ENCODE peak calls at places on chromosomes 4 and X, in six cellular contexts. One of them, this sample, is unnamed.
A peak's percentile ranks its signal among the peaks of the same experiment; 100 is the strongest.

GRCh38 chr4:153485860-153486259 is 19.7 kb downstream of the TMEM131L start:
- DNase-seq in OCI-M1: no peak
- DNase-seq in aorta: no peak
- DNase-seq in NCI-H2029 treated with DMSO at 0.1 percent for 48 hours: no peak
- DNase-seq in left colon: no peak
- DNase-seq in naive thymus-derived CD8-positive, alpha-beta T cell: no peak
- DNase-seq in this sample: no peak

GRCh38 chr4:64880557-64880956 is 471.3 kb upstream of the TECRL start:
- DNase-seq in OCI-M1: no peak
- DNase-seq in aorta: no peak
- DNase-seq in NCI-H2029 treated with DMSO at 0.1 percent for 48 hours: no peak
- DNase-seq in left colon: no peak
- DNase-seq in naive thymus-derived CD8-positive, alpha-beta T cell: no peak
- DNase-seq in this sample: no peak

GRCh38 chr4:59374416-59374815 is 1825.7 kb upstream of the ADGRL3 start:
- DNase-seq in OCI-M1: no peak
- DNase-seq in aorta: no peak
- DNase-seq in NCI-H2029 treated with DMSO at 0.1 percent for 48 hours: no peak
- DNase-seq in left colon: no peak
- DNase-seq in naive thymus-derived CD8-positive, alpha-beta T cell: no peak
- DNase-seq in this sample: no peak

GRCh38 chr4:162920649-162921048 is 246.0 kb downstream of the NAF1 start:
- DNase-seq in OCI-M1: no peak
- DNase-seq in aorta: no peak
- DNase-seq in NCI-H2029 treated with DMSO at 0.1 percent for 48 hours: no peak
- DNase-seq in left colon: no peak
- DNase-seq in naive thymus-derived CD8-positive, alpha-beta T cell: no peak
- DNase-seq in this sample: no peak

GRCh38 chr4:54677853-54678650 is 20.3 kb downstream of the KIT start:
- DNase-seq in OCI-M1: no peak
- DNase-seq in aorta: no peak
- DNase-seq in NCI-H2029 treated with DMSO at 0.1 percent for 48 hours: no peak
- DNase-seq in left colon: no peak
- DNase-seq in naive thymus-derived CD8-positive, alpha-beta T cell: no peak
- DNase-seq in this sample: no peak

GRCh38 chr4:153211986-153212720 is 7.9 kb downstream of the TRIM2 start:
- DNase-seq in OCI-M1: peak; percentile 27
- DNase-seq in aorta: no peak
- DNase-seq in NCI-H2029 treated with DMSO at 0.1 percent for 48 hours: no peak
- DNase-seq in left colon: no peak
- DNase-seq in naive thymus-derived CD8-positive, alpha-beta T cell: no peak
- DNase-seq in this sample: no peak

GRCh38 chr4:40202474-40202873 is 5.6 kb downstream of the RHOH start:
- DNase-seq in OCI-M1: peak; percentile 35
- DNase-seq in aorta: no peak
- DNase-seq in NCI-H2029 treated with DMSO at 0.1 percent for 48 hours: no peak
- DNase-seq in left colon: no peak
- DNase-seq in naive thymus-derived CD8-positive, alpha-beta T cell: peak; percentile 25
- DNase-seq in this sample: no peak

GRCh38 chr4:156293657-156294297 is 340.1 kb upstream of the CTSO start:
- DNase-seq in OCI-M1: peak; percentile 89
- DNase-seq in aorta: no peak
- DNase-seq in NCI-H2029 treated with DMSO at 0.1 percent for 48 hours: no peak
- DNase-seq in left colon: no peak
- DNase-seq in naive thymus-derived CD8-positive, alpha-beta T cell: no peak
- DNase-seq in this sample: no peak

GRCh38 chr4:111400736-111401135 is 744.5 kb upstream of the FAM241A start:
- DNase-seq in OCI-M1: no peak
- DNase-seq in aorta: no peak
- DNase-seq in NCI-H2029 treated with DMSO at 0.1 percent for 48 hours: no peak
- DNase-seq in left colon: no peak
- DNase-seq in naive thymus-derived CD8-positive, alpha-beta T cell: no peak
- DNase-seq in this sample: no peak

GRCh38 chrX:49271341-49271740 is 1.7 kb downstream of the PPP1R3F start:
- DNase-seq in OCI-M1: no peak
- DNase-seq in aorta: peak; percentile 12
- DNase-seq in NCI-H2029 treated with DMSO at 0.1 percent for 48 hours: no peak
- DNase-seq in left colon: no peak
- DNase-seq in naive thymus-derived CD8-positive, alpha-beta T cell: no peak
- DNase-seq in this sample: no peak

GRCh38 chrX:884091-884490 is 253.5 kb downstream of the SHOX start:
- DNase-seq in OCI-M1: no peak
- DNase-seq in aorta: no peak
- DNase-seq in NCI-H2029 treated with DMSO at 0.1 percent for 48 hours: no peak
- DNase-seq in left colon: no peak
- DNase-seq in naive thymus-derived CD8-positive, alpha-beta T cell: no peak
- DNase-seq in this sample: no peak

GRCh38 chr4:173883821-173884220 is 353.8 kb upstream of the HAND2 start:
- DNase-seq in OCI-M1: no peak
- DNase-seq in aorta: no peak
- DNase-seq in NCI-H2029 treated with DMSO at 0.1 percent for 48 hours: no peak
- DNase-seq in left colon: no peak
- DNase-seq in naive thymus-derived CD8-positive, alpha-beta T cell: no peak
- DNase-seq in this sample: no peak

GRCh38 chr4:155667538-155668511 is 1.2 kb downstream of the GUCY1A1 start:
- DNase-seq in OCI-M1: peak; percentile 70
- DNase-seq in aorta: peak; percentile 86
- DNase-seq in NCI-H2029 treated with DMSO at 0.1 percent for 48 hours: peak; percentile 14
- DNase-seq in left colon: peak; percentile 29
- DNase-seq in naive thymus-derived CD8-positive, alpha-beta T cell: no peak
- DNase-seq in this sample: peak; percentile 86

GRCh38 chr4:3255611-3256186 is 6.7 kb downstream of the MSANTD1 start:
- DNase-seq in OCI-M1: no peak
- DNase-seq in aorta: peak; percentile 74
- DNase-seq in NCI-H2029 treated with DMSO at 0.1 percent for 48 hours: no peak
- DNase-seq in left colon: no peak
- DNase-seq in naive thymus-derived CD8-positive, alpha-beta T cell: no peak
- DNase-seq in this sample: peak; percentile 18

GRCh38 chrX:1164322-1165288 is 47.8 kb downstream of the CRLF2 start:
- DNase-seq in OCI-M1: no peak
- DNase-seq in aorta: no peak
- DNase-seq in NCI-H2029 treated with DMSO at 0.1 percent for 48 hours: no peak
- DNase-seq in left colon: peak; percentile 12
- DNase-seq in naive thymus-derived CD8-positive, alpha-beta T cell: peak; percentile 52
- DNase-seq in this sample: no peak

GRCh38 chr4:106370214-106370613 is 1.6 kb upstream of the GIMD1 start:
- DNase-seq in OCI-M1: peak; percentile 37
- DNase-seq in aorta: no peak
- DNase-seq in NCI-H2029 treated with DMSO at 0.1 percent for 48 hours: no peak
- DNase-seq in left colon: no peak
- DNase-seq in naive thymus-derived CD8-positive, alpha-beta T cell: no peak
- DNase-seq in this sample: no peak

GRCh38 chrX:119008122-119008744 is 33.8 kb downstream of the LONRF3 start:
- DNase-seq in OCI-M1: peak; percentile 46
- DNase-seq in aorta: no peak
- DNase-seq in NCI-H2029 treated with DMSO at 0.1 percent for 48 hours: no peak
- DNase-seq in left colon: peak; percentile 58
- DNase-seq in naive thymus-derived CD8-positive, alpha-beta T cell: peak; percentile 28
- DNase-seq in this sample: no peak

GRCh38 chr4:33625762-33626161 is 2618.6 kb downstream of the ARAP2 start:
- DNase-seq in OCI-M1: no peak
- DNase-seq in aorta: no peak
- DNase-seq in NCI-H2029 treated with DMSO at 0.1 percent for 48 hours: no peak
- DNase-seq in left colon: no peak
- DNase-seq in naive thymus-derived CD8-positive, alpha-beta T cell: no peak
- DNase-seq in this sample: no peak

GRCh38 chr4:126762651-126763247 is 870.0 kb upstream of the INTU start:
- DNase-seq in OCI-M1: no peak
- DNase-seq in aorta: no peak
- DNase-seq in NCI-H2029 treated with DMSO at 0.1 percent for 48 hours: no peak
- DNase-seq in left colon: no peak
- DNase-seq in naive thymus-derived CD8-positive, alpha-beta T cell: no peak
- DNase-seq in this sample: no peak

GRCh38 chr4:8282134-8282641 is 12.6 kb downstream of the HTRA3 start:
- DNase-seq in OCI-M1: no peak
- DNase-seq in aorta: peak; percentile 66
- DNase-seq in NCI-H2029 treated with DMSO at 0.1 percent for 48 hours: no peak
- DNase-seq in left colon: no peak
- DNase-seq in naive thymus-derived CD8-positive, alpha-beta T cell: no peak
- DNase-seq in this sample: no peak

GRCh38 chr4:118224239-118224829 is 128.5 kb downstream of the PRSS12 start:
- DNase-seq in OCI-M1: peak; percentile 73
- DNase-seq in aorta: no peak
- DNase-seq in NCI-H2029 treated with DMSO at 0.1 percent for 48 hours: peak; percentile 34
- DNase-seq in left colon: no peak
- DNase-seq in naive thymus-derived CD8-positive, alpha-beta T cell: peak; percentile 33
- DNase-seq in this sample: no peak

GRCh38 chrX:44306336-44306735 is 37.1 kb downstream of the EFHC2 start:
- DNase-seq in OCI-M1: no peak
- DNase-seq in aorta: no peak
- DNase-seq in NCI-H2029 treated with DMSO at 0.1 percent for 48 hours: no peak
- DNase-seq in left colon: peak; percentile 19
- DNase-seq in naive thymus-derived CD8-positive, alpha-beta T cell: no peak
- DNase-seq in this sample: no peak

GRCh38 chrX:13277539-13277938 is 42.3 kb downstream of the ATXN3L start:
- DNase-seq in OCI-M1: no peak
- DNase-seq in aorta: no peak
- DNase-seq in NCI-H2029 treated with DMSO at 0.1 percent for 48 hours: no peak
- DNase-seq in left colon: no peak
- DNase-seq in naive thymus-derived CD8-positive, alpha-beta T cell: no peak
- DNase-seq in this sample: no peak

GRCh38 chr4:133095591-133095990 is 53.5 kb upstream of the PCDH10 start:
- DNase-seq in OCI-M1: no peak
- DNase-seq in aorta: no peak
- DNase-seq in NCI-H2029 treated with DMSO at 0.1 percent for 48 hours: no peak
- DNase-seq in left colon: no peak
- DNase-seq in naive thymus-derived CD8-positive, alpha-beta T cell: no peak
- DNase-seq in this sample: no peak

GRCh38 chr4:53576676-53577372 is 14.5 kb downstream of the LNX1 start:
- DNase-seq in OCI-M1: no peak
- DNase-seq in aorta: no peak
- DNase-seq in NCI-H2029 treated with DMSO at 0.1 percent for 48 hours: peak; percentile 62
- DNase-seq in left colon: no peak
- DNase-seq in naive thymus-derived CD8-positive, alpha-beta T cell: no peak
- DNase-seq in this sample: no peak

GRCh38 chr4:7058792-7059191 is 9.1 kb downstream of the GRPEL1 start:
- DNase-seq in OCI-M1: no peak
- DNase-seq in aorta: no peak
- DNase-seq in NCI-H2029 treated with DMSO at 0.1 percent for 48 hours: no peak
- DNase-seq in left colon: no peak
- DNase-seq in naive thymus-derived CD8-positive, alpha-beta T cell: no peak
- DNase-seq in this sample: no peak

GRCh38 chr4:140673729-140674128 is 82.5 kb downstream of the TBC1D9 start:
- DNase-seq in OCI-M1: no peak
- DNase-seq in aorta: no peak
- DNase-seq in NCI-H2029 treated with DMSO at 0.1 percent for 48 hours: no peak
- DNase-seq in left colon: no peak
- DNase-seq in naive thymus-derived CD8-positive, alpha-beta T cell: no peak
- DNase-seq in this sample: no peak

GRCh38 chr4:159434496-159435241 is 331.8 kb downstream of the RAPGEF2 start:
- DNase-seq in OCI-M1: no peak
- DNase-seq in aorta: no peak
- DNase-seq in NCI-H2029 treated with DMSO at 0.1 percent for 48 hours: no peak
- DNase-seq in left colon: no peak
- DNase-seq in naive thymus-derived CD8-positive, alpha-beta T cell: no peak
- DNase-seq in this sample: no peak

GRCh38 chr4:10983274-10983673 is 298.7 kb upstream of the CLNK start:
- DNase-seq in OCI-M1: no peak
- DNase-seq in aorta: no peak
- DNase-seq in NCI-H2029 treated with DMSO at 0.1 percent for 48 hours: no peak
- DNase-seq in left colon: peak; percentile 10
- DNase-seq in naive thymus-derived CD8-positive, alpha-beta T cell: no peak
- DNase-seq in this sample: no peak

GRCh38 chrX:66760648-66761047 is 121.8 kb upstream of the EDA2R start:
- DNase-seq in OCI-M1: peak; percentile 21
- DNase-seq in aorta: no peak
- DNase-seq in NCI-H2029 treated with DMSO at 0.1 percent for 48 hours: no peak
- DNase-seq in left colon: no peak
- DNase-seq in naive thymus-derived CD8-positive, alpha-beta T cell: no peak
- DNase-seq in this sample: no peak

GRCh38 chrX:21926527-21927278 is 13.8 kb upstream of the SMS start:
- DNase-seq in OCI-M1: peak; percentile 40
- DNase-seq in aorta: no peak
- DNase-seq in NCI-H2029 treated with DMSO at 0.1 percent for 48 hours: no peak
- DNase-seq in left colon: no peak
- DNase-seq in naive thymus-derived CD8-positive, alpha-beta T cell: no peak
- DNase-seq in this sample: no peak

GRCh38 chrX:150984164-150984824 is 1.2 kb downstream of the HMGB3 start:
- DNase-seq in OCI-M1: no peak
- DNase-seq in aorta: no peak
- DNase-seq in NCI-H2029 treated with DMSO at 0.1 percent for 48 hours: no peak
- DNase-seq in left colon: peak; percentile 17
- DNase-seq in naive thymus-derived CD8-positive, alpha-beta T cell: peak; percentile 9
- DNase-seq in this sample: peak; percentile 67

GRCh38 chr4:3305610-3306371 is 13.0 kb downstream of the RGS12 start:
- DNase-seq in OCI-M1: peak; percentile 9
- DNase-seq in aorta: peak; percentile 55
- DNase-seq in NCI-H2029 treated with DMSO at 0.1 percent for 48 hours: peak; percentile 37
- DNase-seq in left colon: no peak
- DNase-seq in naive thymus-derived CD8-positive, alpha-beta T cell: peak; percentile 42
- DNase-seq in this sample: peak; percentile 45

This sample was measured in left lung.